ENCODE peak calls at places on chromosomes 7 and 10, in four cellular contexts. R is AG09309; F is neural progenitor cell; Q is CD4-positive, alpha-beta T cell. A is an unnamed sample.

GRCh38 chr7:70325509-70326101 is 727.3 kb downstream of the AUTS2 start:
- DNase-seq in Q (no peak), R (peak), F (no peak), A (peak)

GRCh38 chr10:44920252-44920651 is 9.1 kb downstream of the TMEM72 start:
- DNase-seq in F (no peak), R (no peak), Q (no peak), A (no peak)

GRCh38 chr10:14391342-14391741 is 60.6 kb upstream of the FRMD4A start:
- DNase-seq in Q (no peak), F (no peak), R (no peak), A (no peak)

GRCh38 chr7:75776295-75776971 is 4.4 kb upstream of the CCL26 start:
- DNase-seq in F (no peak), R (peak), Q (peak), A (no peak)

GRCh38 chr7:69739182-69739581 is 140.9 kb downstream of the AUTS2 start:
- DNase-seq in F (no peak), Q (no peak), R (no peak), A (no peak)

GRCh38 chr10:127320176-127320575 is 123.8 kb upstream of the INSYN2A start:
- DNase-seq in R (no peak), Q (no peak), F (no peak), A (no peak)

GRCh38 chr10:120456626-120457430 is at the start of gene PLPP4:
- DNase-seq in R (no peak), Q (no peak), F (peak), A (no peak)

GRCh38 chr10:118692911-118693310 is 61.9 kb downstream of the CACUL1 start:
- DNase-seq in F (no peak), R (peak), Q (no peak), A (no peak)

GRCh38 chr7:22654836-22655235 is 72.2 kb upstream of the IL6 start:
- DNase-seq in F (no peak), Q (no peak), R (no peak), A (no peak)

GRCh38 chr10:71038921-71039320 is 150.6 kb upstream of the PCBD1 start:
- DNase-seq in Q (no peak), F (no peak), R (no peak), A (no peak)

GRCh38 chr10:65358565-65358964 is 1567.3 kb upstream of the LRRTM3 start:
- DNase-seq in R (no peak), Q (no peak), F (peak), A (peak)

GRCh38 chr10:132678436-132679216 is 107.3 kb downstream of the NKX6-2 start:
- DNase-seq in R (no peak), F (no peak), Q (no peak), A (no peak)

GRCh38 chr10:70396140-70396539 is 7.8 kb upstream of the EIF4EBP2 start:
- DNase-seq in R (no peak), Q (no peak), F (no peak), A (no peak)

GRCh38 chr7:157352506-157352905 is 15.7 kb downstream of the DNAJB6 start:
- DNase-seq in Q (no peak), F (no peak), R (no peak), A (no peak)

GRCh38 chr10:128614206-128614605 is 488.0 kb upstream of the MKI67 start:
- DNase-seq in Q (no peak), R (no peak), F (no peak), A (no peak)

GRCh38 chr7:34107306-34107705 is 202.0 kb downstream of the BMPER start:
- DNase-seq in F (no peak), R (peak), Q (no peak), A (no peak)

GRCh38 chr7:98321301-98321700 is 39.8 kb downstream of the BRI3 start:
- DNase-seq in Q (no peak), F (no peak), R (no peak), A (no peak)

GRCh38 chr7:135980665-135981180 is 3.6 kb upstream of the MTPN start:
- DNase-seq in F (no peak), Q (peak), R (peak), A (no peak)

GRCh38 chr7:115707236-115707635 is 323.3 kb downstream of the TFEC start:
- DNase-seq in Q (no peak), F (peak), R (no peak), A (no peak)

GRCh38 chr10:80460399-80461207 is 6.5 kb downstream of the TSPAN14 start:
- DNase-seq in R (no peak), Q (no peak), F (peak), A (no peak)

GRCh38 chr7:23268167-23268566 is 21.6 kb downstream of the GPNMB start:
- DNase-seq in Q (no peak), F (no peak), R (no peak), A (no peak)

GRCh38 chr7:2004841-2005351 is 227.8 kb downstream of the MAD1L1 start:
- DNase-seq in R (no peak), F (no peak), Q (no peak), A (no peak)

GRCh38 chr7:68362745-68363518 is 1235.3 kb upstream of the AUTS2 start:
- DNase-seq in R (no peak), Q (no peak), F (no peak), A (no peak)

GRCh38 chr7:17444673-17445072 is 146.2 kb downstream of the AHR start:
- DNase-seq in R (no peak), Q (no peak), F (no peak), A (no peak)

GRCh38 chr10:120517196-120517595 is 60.2 kb downstream of the PLPP4 start:
- DNase-seq in F (no peak), R (no peak), Q (no peak), A (no peak)

GRCh38 chr7:99076615-99077014 is 67.3 kb downstream of the SMURF1 start:
- DNase-seq in R (no peak), F (no peak), Q (no peak), A (no peak)

GRCh38 chr7:43116451-43116850 is 4.0 kb downstream of the HECW1 start:
- DNase-seq in R (no peak), F (no peak), Q (no peak), A (no peak)

GRCh38 chr10:84590794-84591193 is 262.4 kb downstream of the CCSER2 start:
- DNase-seq in R (no peak), F (no peak), Q (no peak), A (no peak)

GRCh38 chr10:624605-625334 is 64.7 kb downstream of the DIP2C start:
- DNase-seq in F (peak), Q (no peak), R (no peak), A (peak)

GRCh38 chr10:4316166-4316810 is 509.7 kb upstream of the AKR1E2 start:
- DNase-seq in F (no peak), Q (no peak), R (peak), A (no peak)

GRCh38 chr10:130351466-130352290 is 215.5 kb downstream of the GLRX3 start:
- DNase-seq in Q (no peak), F (no peak), R (no peak), A (no peak)

GRCh38 chr7:151139791-151140190 is 27.7 kb downstream of the GBX1 start:
- DNase-seq in Q (no peak), F (no peak), R (no peak), A (no peak)

A was measured in SK-N-DZ.